ENCODE peak calls at places on chromosomes 11 and 22, in five cellular contexts. One of them, this sample, is unnamed.

GRCh38 chr11:99865951-99866350 is 821.1 kb upstream of the ARHGAP42 start:
- DNase-seq in GM12891: no peak
- DNase-seq in nephron progenitor cell: no peak
- DNase-seq in naive thymus-derived CD8-positive, alpha-beta T cell: no peak
- DNase-seq in GM10248: no peak
- DNase-seq in this sample: no peak

GRCh38 chr11:47295385-47295784 is 25.5 kb downstream of the MADD start:
- DNase-seq in nephron progenitor cell: no peak
- DNase-seq in naive thymus-derived CD8-positive, alpha-beta T cell: no peak
- DNase-seq in GM10248: no peak
- DNase-seq in GM12891: no peak
- DNase-seq in this sample: no peak

GRCh38 chr22:38427465-38427864 is 27.5 kb downstream of the KCNJ4 start:
- DNase-seq in GM10248: no peak
- DNase-seq in GM12891: no peak
- DNase-seq in naive thymus-derived CD8-positive, alpha-beta T cell: no peak
- DNase-seq in nephron progenitor cell: no peak
- DNase-seq in this sample: no peak

GRCh38 chr22:23784215-23784732 is 2.5 kb upstream of the SMARCB1 start:
- DNase-seq in naive thymus-derived CD8-positive, alpha-beta T cell: no peak
- DNase-seq in GM10248: no peak
- DNase-seq in nephron progenitor cell: no peak
- DNase-seq in GM12891: no peak
- DNase-seq in this sample: no peak

GRCh38 chr11:2825886-2826678 is 59.5 kb downstream of the CDKN1C start:
- DNase-seq in GM12891: no peak
- DNase-seq in GM10248: no peak
- DNase-seq in naive thymus-derived CD8-positive, alpha-beta T cell: no peak
- DNase-seq in nephron progenitor cell: no peak
- DNase-seq in this sample: peak; percentile 83

GRCh38 chr22:37418627-37419369 is 8.5 kb downstream of the ELFN2 start:
- DNase-seq in nephron progenitor cell: no peak
- DNase-seq in GM10248: no peak
- DNase-seq in GM12891: no peak
- DNase-seq in naive thymus-derived CD8-positive, alpha-beta T cell: no peak
- DNase-seq in this sample: no peak

GRCh38 chr11:1219836-1220810 is 2.7 kb upstream of the MUC5B start:
- DNase-seq in nephron progenitor cell: peak; percentile 3
- DNase-seq in GM10248: no peak
- DNase-seq in naive thymus-derived CD8-positive, alpha-beta T cell: no peak
- DNase-seq in GM12891: no peak
- DNase-seq in this sample: no peak

GRCh38 chr22:48954781-48955311 is 872.8 kb downstream of the BRD1 start:
- DNase-seq in GM10248: no peak
- DNase-seq in GM12891: no peak
- DNase-seq in naive thymus-derived CD8-positive, alpha-beta T cell: peak; percentile 0
- DNase-seq in nephron progenitor cell: no peak
- DNase-seq in this sample: no peak

GRCh38 chr11:68721075-68721474 is 30.2 kb downstream of the TESMIN start:
- DNase-seq in GM12891: no peak
- DNase-seq in GM10248: no peak
- DNase-seq in nephron progenitor cell: no peak
- DNase-seq in naive thymus-derived CD8-positive, alpha-beta T cell: no peak
- DNase-seq in this sample: no peak

GRCh38 chr22:47553436-47553835 is 791.0 kb downstream of the TBC1D22A start:
- DNase-seq in naive thymus-derived CD8-positive, alpha-beta T cell: no peak
- DNase-seq in GM10248: no peak
- DNase-seq in GM12891: no peak
- DNase-seq in nephron progenitor cell: no peak
- DNase-seq in this sample: no peak

GRCh38 chr11:30045144-30045543 is 28.3 kb upstream of the KCNA4 start:
- DNase-seq in nephron progenitor cell: no peak
- DNase-seq in GM10248: no peak
- DNase-seq in GM12891: no peak
- DNase-seq in naive thymus-derived CD8-positive, alpha-beta T cell: no peak
- DNase-seq in this sample: no peak

GRCh38 chr11:9313648-9314290 is 624 bp downstream of the TMEM41B start:
- DNase-seq in nephron progenitor cell: no peak
- DNase-seq in GM10248: no peak
- DNase-seq in GM12891: no peak
- DNase-seq in naive thymus-derived CD8-positive, alpha-beta T cell: no peak
- DNase-seq in this sample: no peak

GRCh38 chr22:20526628-20527355 is 19.4 kb downstream of the MED15 start:
- DNase-seq in GM10248: no peak
- DNase-seq in naive thymus-derived CD8-positive, alpha-beta T cell: no peak
- DNase-seq in GM12891: no peak
- DNase-seq in nephron progenitor cell: no peak
- DNase-seq in this sample: peak; percentile 23

GRCh38 chr11:85118151-85118550 is 509.0 kb downstream of the DLG2 start:
- DNase-seq in naive thymus-derived CD8-positive, alpha-beta T cell: no peak
- DNase-seq in GM10248: no peak
- DNase-seq in GM12891: no peak
- DNase-seq in nephron progenitor cell: no peak
- DNase-seq in this sample: no peak

GRCh38 chr11:17611503-17612220 is 64.6 kb downstream of the OTOG start:
- DNase-seq in nephron progenitor cell: no peak
- DNase-seq in GM10248: peak; percentile 8
- DNase-seq in naive thymus-derived CD8-positive, alpha-beta T cell: no peak
- DNase-seq in GM12891: no peak
- DNase-seq in this sample: no peak

GRCh38 chr11:19196458-19196857 is 5.3 kb downstream of the CSRP3 start:
- DNase-seq in naive thymus-derived CD8-positive, alpha-beta T cell: no peak
- DNase-seq in GM10248: no peak
- DNase-seq in nephron progenitor cell: no peak
- DNase-seq in GM12891: no peak
- DNase-seq in this sample: no peak

GRCh38 chr22:46031066-46031465 is 54.1 kb upstream of the WNT7B start:
- DNase-seq in GM10248: no peak
- DNase-seq in nephron progenitor cell: no peak
- DNase-seq in GM12891: no peak
- DNase-seq in naive thymus-derived CD8-positive, alpha-beta T cell: no peak
- DNase-seq in this sample: no peak

GRCh38 chr11:2825261-2825885 is 60.2 kb downstream of the CDKN1C start:
- DNase-seq in GM10248: no peak
- DNase-seq in nephron progenitor cell: no peak
- DNase-seq in GM12891: no peak
- DNase-seq in naive thymus-derived CD8-positive, alpha-beta T cell: no peak
- DNase-seq in this sample: no peak

GRCh38 chr22:49515486-49515885 is 312.2 kb downstream of the BRD1 start:
- DNase-seq in naive thymus-derived CD8-positive, alpha-beta T cell: peak; percentile 10
- DNase-seq in GM12891: no peak
- DNase-seq in GM10248: no peak
- DNase-seq in nephron progenitor cell: no peak
- DNase-seq in this sample: no peak

GRCh38 chr11:126698576-126698975 is 302.0 kb downstream of the KIRREL3 start:
- DNase-seq in nephron progenitor cell: peak; percentile 7
- DNase-seq in GM10248: no peak
- DNase-seq in GM12891: no peak
- DNase-seq in naive thymus-derived CD8-positive, alpha-beta T cell: no peak
- DNase-seq in this sample: no peak

GRCh38 chr11:978781-979180 is 53.1 kb downstream of the AP2A2 start:
- DNase-seq in naive thymus-derived CD8-positive, alpha-beta T cell: no peak
- DNase-seq in nephron progenitor cell: no peak
- DNase-seq in GM10248: no peak
- DNase-seq in GM12891: no peak
- DNase-seq in this sample: no peak

GRCh38 chr22:44357962-44358553 is 45.3 kb upstream of the SHISAL1 start:
- DNase-seq in GM10248: no peak
- DNase-seq in naive thymus-derived CD8-positive, alpha-beta T cell: no peak
- DNase-seq in GM12891: no peak
- DNase-seq in nephron progenitor cell: no peak
- DNase-seq in this sample: peak; percentile 63

GRCh38 chr11:42631223-42631843 is 680.5 kb upstream of the API5 start:
- DNase-seq in GM12891: no peak
- DNase-seq in GM10248: no peak
- DNase-seq in naive thymus-derived CD8-positive, alpha-beta T cell: no peak
- DNase-seq in nephron progenitor cell: no peak
- DNase-seq in this sample: no peak

GRCh38 chr11:110565690-110566336 is 136.1 kb downstream of the FDX1 start:
- DNase-seq in nephron progenitor cell: no peak
- DNase-seq in GM10248: no peak
- DNase-seq in GM12891: no peak
- DNase-seq in naive thymus-derived CD8-positive, alpha-beta T cell: no peak
- DNase-seq in this sample: no peak

GRCh38 chr22:45475876-45476514 is 26.7 kb upstream of the FBLN1 start:
- DNase-seq in GM12891: no peak
- DNase-seq in naive thymus-derived CD8-positive, alpha-beta T cell: no peak
- DNase-seq in GM10248: no peak
- DNase-seq in nephron progenitor cell: no peak
- DNase-seq in this sample: no peak

GRCh38 chr22:36395922-36396321 is 8.2 kb upstream of the MYH9 start:
- DNase-seq in nephron progenitor cell: no peak
- DNase-seq in GM10248: no peak
- DNase-seq in naive thymus-derived CD8-positive, alpha-beta T cell: no peak
- DNase-seq in GM12891: no peak
- DNase-seq in this sample: no peak

GRCh38 chr22:20095521-20095920 is 15.5 kb downstream of the DGCR8 start:
- DNase-seq in naive thymus-derived CD8-positive, alpha-beta T cell: no peak
- DNase-seq in GM12891: no peak
- DNase-seq in nephron progenitor cell: no peak
- DNase-seq in GM10248: no peak
- DNase-seq in this sample: no peak

GRCh38 chr22:17749605-17750395 is 24.5 kb downstream of the BID start:
- DNase-seq in GM12891: no peak
- DNase-seq in GM10248: no peak
- DNase-seq in nephron progenitor cell: no peak
- DNase-seq in naive thymus-derived CD8-positive, alpha-beta T cell: no peak
- DNase-seq in this sample: no peak